ENCODE peak calls at places on chromosomes 7 and 10, in six cellular contexts. K is WTC11, O is HepG2, U is GM23338, D is K562, J is GM12878. X is an unnamed sample.

GRCh38 chr10:67575530-67575929 is 120.5 kb downstream of the CTNNA3 start:
- DNase-seq in K (no peak), O (no peak), U (no peak), D (no peak), J (no peak), X (no peak)

GRCh38 chr7:140055833-140056232 is 6.9 kb downstream of the PARP12 start:
- DNase-seq in K (no peak), O (no peak), U (no peak), D (no peak), J (no peak), X (no peak)

GRCh38 chr10:13690281-13690825 is 103.6 kb downstream of the PRPF18 start:
- DNase-seq in K (peak), O (no peak), U (peak), D (no peak), J (no peak), X (peak)

GRCh38 chr7:142445019-142445686 is 187.3 kb upstream of the PRSS58 start:
- DNase-seq in K (peak), O (no peak), U (peak), D (peak), J (no peak), X (peak)

GRCh38 chr10:129679207-129679606 is 212.2 kb downstream of the MGMT start:
- DNase-seq in K (no peak), O (peak), U (no peak), D (no peak), J (no peak), X (no peak)

GRCh38 chr7:98573816-98574215 is 43.3 kb upstream of the NPTX2 start:
- DNase-seq in K (no peak), O (no peak), U (no peak), D (no peak), J (no peak), X (no peak)

GRCh38 chr7:130329466-130329865 is 15.2 kb upstream of the CPA5 start:
- DNase-seq in K (no peak), O (no peak), U (no peak), D (no peak), J (no peak), X (no peak)

GRCh38 chr7:641269-641671 is 85.2 kb upstream of the DNAAF5 start:
- DNase-seq in K (no peak), O (no peak), U (peak), D (peak), J (no peak), X (no peak)

GRCh38 chr7:55056068-55056467 is 37.3 kb downstream of the EGFR start:
- DNase-seq in K (no peak), O (no peak), U (no peak), D (no peak), J (no peak), X (no peak)

GRCh38 chr7:22417349-22417748 is 60.4 kb upstream of the RAPGEF5 start:
- DNase-seq in K (no peak), O (no peak), U (no peak), D (no peak), J (no peak), X (no peak)

GRCh38 chr7:32580646-32581045 is 85.4 kb downstream of the AVL9 start:
- DNase-seq in K (no peak), O (no peak), U (no peak), D (no peak), J (no peak), X (no peak)

GRCh38 chr7:152522551-152522950 is 86.7 kb upstream of the KMT2C start:
- DNase-seq in K (no peak), O (no peak), U (peak), D (no peak), J (no peak), X (no peak)

GRCh38 chr7:2043316-2044039 is 189.3 kb downstream of the MAD1L1 start:
- DNase-seq in K (peak), O (no peak), U (no peak), D (no peak), J (no peak), X (no peak)

GRCh38 chr7:98116656-98117461 is 10.2 kb downstream of the LMTK2 start:
- DNase-seq in K (no peak), O (peak), U (no peak), D (no peak), J (no peak), X (no peak)

GRCh38 chr7:130893441-130893894 is 159.5 kb upstream of the KLF14 start:
- DNase-seq in K (no peak), O (peak), U (no peak), D (no peak), J (no peak), X (no peak)

GRCh38 chr7:15686209-15686956 is at the start of gene MEOX2:
- DNase-seq in K (peak), O (no peak), U (peak), D (no peak), J (no peak), X (peak)

GRCh38 chr10:125064681-125065492 is 95.5 kb downstream of the CTBP2 start:
- DNase-seq in K (no peak), O (no peak), U (peak), D (no peak), J (peak), X (no peak)

GRCh38 chr10:27663611-27664010 is 82.0 kb downstream of the MKX start:
- DNase-seq in K (no peak), O (no peak), U (no peak), D (no peak), J (no peak), X (no peak)

GRCh38 chr7:3439333-3440030 is 138.4 kb downstream of the SDK1 start:
- DNase-seq in K (no peak), O (no peak), U (no peak), D (no peak), J (no peak), X (no peak)

GRCh38 chr7:66110861-66111260 is 3.8 kb upstream of the CRCP start:
- DNase-seq in K (no peak), O (peak), U (peak), D (peak), J (no peak), X (no peak)

GRCh38 chr7:28203498-28204240 is 23.1 kb upstream of the JAZF1 start:
- DNase-seq in K (no peak), O (no peak), U (no peak), D (no peak), J (no peak), X (no peak)

GRCh38 chr7:138889566-138889965 is 91.6 kb upstream of the ATP6V0A4 start:
- DNase-seq in K (no peak), O (peak), U (no peak), D (no peak), J (no peak), X (no peak)

GRCh38 chr10:32446701-32447406 is 914 bp downstream of the CCDC7 start:
- DNase-seq in K (no peak), O (no peak), U (peak), D (peak), J (peak), X (no peak)

GRCh38 chr10:120048358-120048757 is 155.8 kb downstream of the SEC23IP start:
- DNase-seq in K (no peak), O (no peak), U (no peak), D (no peak), J (no peak), X (no peak)

GRCh38 chr10:51389415-51390342 is 309.7 kb downstream of the CSTF2T start:
- DNase-seq in K (peak), O (peak), U (peak), D (peak), J (peak), X (peak)

GRCh38 chr7:135757719-135758411 is 9.3 kb upstream of the FAM180A start:
- DNase-seq in K (no peak), O (no peak), U (no peak), D (no peak), J (no peak), X (no peak)

GRCh38 chr7:34825221-34825620 is 167.2 kb downstream of the NPSR1 start:
- DNase-seq in K (no peak), O (no peak), U (no peak), D (no peak), J (no peak), X (no peak)
- TF ChIP-seq CREB1 in K (no peak), O (no peak), U (no peak), D (no peak), J (no peak), X (no peak)

DNA sequence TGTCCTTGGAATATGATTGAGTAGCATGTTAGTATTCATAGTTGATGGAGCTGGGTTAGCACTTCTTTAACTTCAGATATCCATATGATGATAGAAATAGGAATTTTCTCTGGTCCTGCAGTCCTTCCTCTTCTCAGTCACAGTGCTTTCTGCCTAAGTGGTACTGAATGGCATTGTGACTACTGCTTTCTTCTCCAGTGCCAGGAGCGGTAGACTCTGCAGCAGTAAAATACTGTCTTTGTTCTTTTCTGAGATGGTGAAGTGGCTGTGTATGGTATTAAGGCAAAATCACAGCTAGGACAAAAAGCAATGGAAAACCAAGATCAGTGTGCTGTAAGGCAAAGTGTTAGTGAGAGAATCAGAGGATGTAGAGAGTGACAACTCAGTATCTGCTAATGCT is 46.6 kb downstream of the C1GALT1 start:
- DNase-seq in K (no peak), O (no peak), U (no peak), D (no peak), J (no peak), X (no peak)
- TF ChIP-seq CREB1 in K (no peak), O (no peak), U (no peak), D (no peak), J (no peak), X (no peak)

GRCh38 chr7:41573017-41573416 is 129.9 kb downstream of the INHBA start:
- DNase-seq in K (no peak), O (no peak), U (no peak), D (no peak), J (no peak), X (no peak)
- TF ChIP-seq CREB1 in K (no peak), O (no peak), U (no peak), D (no peak), J (no peak), X (no peak)

GRCh38 chr10:45592926-45593325 is 79.6 kb downstream of the ZFAND4 start:
- DNase-seq in K (no peak), O (no peak), U (no peak), D (peak), J (no peak), X (no peak)

GRCh38 chr10:45594276-45595157 is 78.1 kb downstream of the ZFAND4 start:
- DNase-seq in K (peak), O (peak), U (peak), D (peak), J (peak), X (peak)

GRCh38 chr10:45592432-45592831 is 80.1 kb downstream of the ZFAND4 start:
- DNase-seq in K (no peak), O (no peak), U (no peak), D (no peak), J (no peak), X (no peak)

GRCh38 chr10:45591262-45591661 is 81.3 kb downstream of the ZFAND4 start:
- DNase-seq in K (no peak), O (no peak), U (no peak), D (no peak), J (no peak), X (no peak)

DNA sequence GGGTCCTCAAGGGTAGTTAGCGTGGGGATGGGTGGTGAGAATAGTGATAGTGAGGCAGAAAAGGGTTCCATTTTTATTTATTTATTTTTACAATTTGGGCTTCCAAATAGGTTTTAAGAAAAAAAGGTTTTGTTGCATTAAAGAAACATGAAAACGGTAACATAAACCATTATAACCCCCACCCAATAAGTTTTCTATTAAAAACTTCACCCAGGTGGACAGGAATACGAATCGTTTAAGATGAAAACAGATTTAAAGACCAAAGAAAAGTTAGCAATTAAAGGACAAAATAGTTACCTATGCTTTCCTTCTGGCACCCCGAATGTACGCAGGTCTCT is 78.7 kb downstream of the ZFAND4 start:
- DNase-seq in K (no peak), O (no peak), U (no peak), D (no peak), J (no peak), X (no peak)
- TF ChIP-seq CREB1 in K (no peak), O (no peak), U (no peak), D (no peak), J (no peak), X (no peak)

GRCh38 chr7:36261019-36261754 is 108.1 kb downstream of the EEPD1 start:
- DNase-seq in K (no peak), O (no peak), U (no peak), D (no peak), J (no peak), X (no peak)

GRCh38 chr7:36260481-36260880 is 107.4 kb downstream of the EEPD1 start:
- DNase-seq in K (no peak), O (no peak), U (no peak), D (no peak), J (no peak), X (no peak)

GRCh38 chr7:36262706-36263484 is 109.8 kb downstream of the EEPD1 start:
- DNase-seq in K (no peak), O (no peak), U (no peak), D (no peak), J (no peak), X (no peak)

GRCh38 chr7:36264123-36264916 is 111.3 kb downstream of the EEPD1 start:
- DNase-seq in K (no peak), O (no peak), U (no peak), D (no peak), J (no peak), X (no peak)

DNA sequence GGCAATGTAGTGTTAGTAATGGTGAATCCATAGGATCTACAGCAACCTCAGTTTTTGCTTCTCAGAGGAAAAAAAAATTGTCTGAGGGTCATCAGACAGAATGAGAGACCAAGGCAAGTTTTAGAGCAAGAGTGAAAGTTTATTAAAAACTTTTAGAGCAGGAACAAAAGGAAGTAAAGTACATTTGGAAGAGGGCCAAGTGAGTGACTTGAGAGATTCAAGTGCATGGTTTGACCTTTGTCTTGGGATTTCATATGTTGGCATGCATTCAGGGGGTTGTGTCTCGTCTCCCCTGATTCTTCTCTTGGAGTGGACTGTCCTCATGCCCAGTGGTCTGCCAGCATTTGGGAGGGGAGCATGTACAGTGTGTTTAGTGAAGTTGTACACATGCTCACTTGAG is 109.2 kb downstream of the EEPD1 start:
- DNase-seq in K (no peak), O (no peak), U (no peak), D (no peak), J (no peak), X (no peak)
- TF ChIP-seq CREB1 in K (no peak), O (no peak), U (no peak), D (no peak), J (no peak), X (no peak)

GRCh38 chr7:107029061-107029763 is 15.3 kb upstream of the PRKAR2B start:
- DNase-seq in K (no peak), O (no peak), U (no peak), D (peak), J (no peak), X (no peak)
- TF ChIP-seq CREB1 in K (no peak), O (no peak), U (no peak), D (no peak), J (no peak), X (no peak)

GRCh38 chr7:41652265-41652664 is 50.6 kb downstream of the INHBA start:
- DNase-seq in K (no peak), O (no peak), U (no peak), D (no peak), J (no peak), X (no peak)

GRCh38 chr7:41655470-41655869 is 47.4 kb downstream of the INHBA start:
- DNase-seq in K (no peak), O (no peak), U (no peak), D (no peak), J (no peak), X (no peak)

GRCh38 chr7:41659539-41659938 is 43.4 kb downstream of the INHBA start:
- DNase-seq in K (no peak), O (no peak), U (no peak), D (no peak), J (no peak), X (no peak)

DNA sequence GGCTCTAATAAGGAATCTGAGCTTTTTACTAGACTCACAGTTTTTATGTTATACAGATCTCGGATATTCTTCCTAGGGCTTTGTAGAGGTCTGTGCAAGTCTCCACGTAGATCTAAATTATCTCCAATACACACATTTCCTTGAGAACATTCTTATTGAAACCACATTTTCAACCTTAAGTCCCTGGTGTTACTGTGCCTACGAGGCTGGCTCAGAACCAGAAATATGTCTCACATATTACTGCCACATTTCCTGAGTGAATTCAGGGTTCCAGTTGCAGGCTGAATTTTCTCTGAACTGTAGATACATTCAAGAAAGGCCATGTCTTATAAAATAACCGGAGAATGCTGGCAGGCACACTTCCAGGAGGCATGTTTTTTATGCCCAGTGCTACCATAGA is 46.5 kb downstream of the INHBA start:
- DNase-seq in K (no peak), O (no peak), U (no peak), D (no peak), J (no peak), X (no peak)
- TF ChIP-seq CREB1 in K (no peak), O (no peak), U (no peak), D (no peak), J (no peak), X (no peak)

GRCh38 chr10:127977368-127978009 is 70.6 kb downstream of the PTPRE start:
- DNase-seq in K (no peak), O (no peak), U (no peak), D (no peak), J (no peak), X (no peak)
- TF ChIP-seq CREB1 in K (no peak), O (no peak), U (no peak), D (no peak), J (no peak), X (no peak)

X was measured in H1.